ENCODE peak calls at places on chromosomes 12 and 14, in six cellular contexts. I is stomach, D is ovary, E is HepG2, S is transverse colon, V is K562. L is an unnamed sample. For H3K27me3, the result is how much of the 10 kb centered on the place peaks cover.

GRCh38 chr12:34398706-34399630 is 376.7 kb downstream of the ALG10 start:
- DNase-seq in I (peak), D (peak), E (no peak), S (peak), V (peak), L (peak)

GRCh38 chr12:6083606-6084005 is 40.9 kb downstream of the VWF start:
- DNase-seq in I (no peak), D (no peak), E (no peak), S (no peak), V (no peak), L (no peak)

GRCh38 chr12:633731-634130 is 29.5 kb downstream of the NINJ2 start:
- DNase-seq in I (no peak), D (no peak), E (peak), S (no peak), V (no peak), L (no peak)

GRCh38 chr12:63955831-63956685 is 111.6 kb downstream of the SRGAP1 start:
- DNase-seq in I (no peak), D (peak), E (no peak), S (no peak), V (no peak), L (peak)

GRCh38 chr14:91264151-91265150 is 19.9 kb upstream of the GPR68 start:
- DNase-seq in I (peak), D (no peak), E (no peak), S (peak), V (peak), L (peak)

GRCh38 chr12:100234591-100235304 is 32.1 kb downstream of the DEPDC4 start:
- DNase-seq in I (no peak), D (no peak), E (peak), S (no peak), V (peak), L (no peak)

GRCh38 chr12:17062296-17063061 is 456.5 kb upstream of the LMO3 start:
- DNase-seq in I (no peak), D (no peak), E (no peak), S (no peak), V (no peak), L (no peak)

GRCh38 chr12:19234171-19234704 is 104.7 kb downstream of the PLEKHA5 start:
- DNase-seq in I (no peak), D (no peak), E (no peak), S (no peak), V (no peak), L (no peak)

GRCh38 chr14:20632831-20633771 is 8.4 kb downstream of the OR6S1 start:
- DNase-seq in I (peak), D (peak), E (peak), S (peak), V (peak), L (no peak)

GRCh38 chr12:2580821-2581220 is 213.9 kb upstream of the FKBP4 start:
- DNase-seq in I (no peak), D (no peak), E (no peak), S (no peak), V (no peak), L (no peak)

GRCh38 chr12:1936406-1937320 is 18.2 kb upstream of the CACNA2D4 start:
- DNase-seq in I (peak), D (peak), E (no peak), S (peak), V (no peak), L (peak)

GRCh38 chr14:93989939-93990338 is 7.2 kb upstream of the CCDC197 start:
- DNase-seq in I (no peak), D (no peak), E (peak), S (no peak), V (no peak), L (no peak)
- TF ChIP-seq EP300 in I (no peak), D (no peak), E (no peak), S (no peak), V (no peak), L (no peak)

DNA sequence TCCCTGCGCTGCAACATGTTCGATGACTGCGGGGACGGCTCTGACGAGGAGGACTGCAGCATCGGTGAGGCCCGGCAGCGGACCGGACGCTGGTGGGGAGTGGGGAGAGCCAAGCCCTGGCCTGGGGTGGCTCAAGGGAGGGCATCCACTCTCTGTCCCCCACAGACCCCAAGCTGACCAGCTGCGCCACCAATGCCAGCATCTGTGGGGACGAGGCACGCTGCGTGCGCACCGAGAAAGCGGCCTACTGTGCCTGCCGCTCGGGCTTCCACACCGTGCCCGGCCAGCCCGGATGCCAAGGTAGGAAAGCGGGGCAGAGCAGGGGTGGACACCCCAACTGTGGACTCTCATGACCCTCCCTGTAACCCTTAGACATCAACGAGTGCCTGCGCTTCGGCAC is 11.4 kb upstream of the NXPH4 start:
- DNase-seq in I (no peak), D (no peak), E (no peak), S (no peak), V (no peak), L (peak)
- H3K27me3 ChIP-seq in I (under half), D (under half), E (under half), S (under half), V (under half), L (under half)

GRCh38 chr12:49671051-49671765 is 36.0 kb downstream of the FMNL3 start:
- DNase-seq in I (peak), D (peak), E (no peak), S (peak), V (no peak), L (peak)
- TF ChIP-seq EP300 in I (no peak), D (no peak), E (no peak), S (no peak), V (no peak), L (no peak)

DNA sequence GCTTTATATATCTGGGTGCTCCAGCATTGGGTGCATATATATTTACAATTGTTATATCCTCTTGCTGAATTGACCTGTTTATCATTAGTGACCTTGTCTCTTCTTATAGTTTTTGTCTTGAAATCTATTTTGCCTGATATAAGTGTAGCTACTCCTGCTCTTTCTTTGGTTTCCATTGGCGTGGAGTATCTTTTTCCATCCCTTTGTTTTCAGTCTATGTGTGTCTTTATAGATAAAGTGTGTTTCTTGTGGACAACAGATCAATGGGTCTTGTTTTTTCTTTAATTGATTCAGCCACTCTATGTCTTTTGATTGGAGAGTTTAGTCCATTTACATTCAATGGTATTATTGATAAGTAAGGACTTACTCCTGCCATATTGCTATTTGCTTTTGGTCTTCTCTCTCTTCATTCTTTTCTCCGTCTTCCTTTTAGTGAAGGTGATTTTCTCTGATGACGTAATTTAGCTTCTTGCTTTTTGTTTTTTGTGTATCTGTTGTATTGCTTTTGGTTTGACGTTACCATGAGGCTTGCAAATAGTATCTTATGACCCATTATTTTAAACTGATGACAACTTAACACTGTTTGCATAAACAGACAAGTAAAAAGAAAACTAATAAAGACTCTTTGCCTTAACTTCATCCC is 347.6 kb downstream of the TMEM121 start:
- DNase-seq in I (no peak), D (no peak), E (no peak), S (no peak), V (no peak), L (no peak)
- H3K27me3 ChIP-seq in I (under half), D (under half), E (under half), S (under half), V (under half), L (under half)

DNA sequence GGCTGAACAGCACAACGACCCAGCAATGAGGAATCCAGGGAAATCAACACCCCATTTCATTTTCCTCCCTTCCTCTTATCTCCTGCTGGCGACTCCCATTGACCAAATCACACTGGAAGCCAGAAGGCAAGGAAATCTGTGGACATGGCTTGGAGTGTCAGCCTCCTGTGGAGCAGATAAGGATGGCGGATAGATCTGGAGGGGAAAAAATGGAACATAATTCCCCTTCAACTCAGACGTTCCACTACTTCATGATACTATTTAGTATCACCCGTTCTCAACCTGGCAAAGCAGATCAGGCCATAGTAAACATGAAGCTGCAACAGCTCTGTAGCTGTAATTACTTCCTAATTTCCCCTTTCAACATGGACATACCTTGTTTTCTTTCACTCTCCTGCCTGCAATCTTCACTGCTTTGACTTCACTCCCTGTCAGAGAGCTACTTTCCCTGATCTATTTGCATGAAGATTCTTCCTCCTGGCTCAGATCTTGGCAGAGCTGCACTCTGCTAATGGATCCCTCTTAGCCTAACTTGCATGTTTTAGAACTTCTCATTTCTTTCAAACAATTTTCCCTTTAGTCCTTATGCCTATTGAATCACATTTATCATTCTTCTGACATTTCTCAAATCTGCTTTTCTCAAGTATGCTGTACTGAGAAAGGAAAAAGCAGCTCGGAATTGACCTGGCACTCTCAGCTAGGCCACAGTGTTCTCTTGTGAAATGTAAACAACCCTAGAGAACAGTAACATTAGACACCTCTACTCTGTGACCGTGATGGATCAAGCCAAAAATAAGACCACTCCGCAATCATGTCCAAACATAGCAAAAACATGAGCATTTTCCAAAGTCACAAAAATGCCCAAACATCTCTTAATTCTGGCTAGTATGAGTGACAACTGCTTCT is 135.1 kb downstream of the ETNK1 start:
- DNase-seq in I (no peak), D (peak), E (no peak), S (no peak), V (no peak), L (no peak)
- TF ChIP-seq EP300 in I (peak), D (no peak), E (no peak), S (peak), V (no peak), L (no peak)

DNA sequence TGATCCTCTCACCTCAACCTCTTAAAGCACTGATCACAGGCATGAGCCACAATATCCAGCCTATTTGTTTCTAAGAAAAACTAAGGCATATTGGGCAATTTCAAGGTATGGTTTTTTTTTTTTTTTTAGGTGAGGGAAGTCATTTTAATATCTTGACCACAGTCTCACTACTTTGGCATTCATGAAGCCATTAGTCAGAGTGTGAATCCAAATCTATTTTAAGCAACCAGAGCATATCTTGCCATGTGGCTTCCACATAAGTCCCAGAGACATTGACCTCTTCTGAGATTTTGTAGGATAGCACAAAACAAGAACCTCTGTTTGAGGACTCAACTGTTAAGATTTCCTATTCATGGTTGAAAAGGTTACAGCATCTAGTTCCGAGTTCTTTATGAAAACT is 130.3 kb upstream of the RBM19 start:
- DNase-seq in I (no peak), D (no peak), E (no peak), S (no peak), V (no peak), L (no peak)
- H3K27me3 ChIP-seq in I (under half), D (under half), E (under half), S (under half), V (under half), L (under half)